ENCODE peak calls at places on chromosomes 3 and 15, in ten cellular contexts. V, A, X, R, F, P, G, M, O and C are unnamed samples.

GRCh38 chr15:47711654-47712053 is 5.7 kb upstream of the SEMA6D start:
- DNase-seq in V (no peak), A (no peak), X (no peak), R (no peak), F (no peak), P (no peak), G (no peak), M (no peak), O (no peak), C (no peak)

GRCh38 chr15:89322822-89323221 is 11.8 kb downstream of the POLG start:
- DNase-seq in V (no peak), A (no peak), X (no peak), R (no peak), F (no peak), P (no peak), G (no peak), M (no peak), O (no peak), C (no peak)

GRCh38 chr3:72246685-72247084 is 461.7 kb upstream of the PROK2 start:
- DNase-seq in V (no peak), A (no peak), X (no peak), R (no peak), F (no peak), P (peak; percentile 29), G (no peak), M (no peak), O (no peak), C (no peak)

GRCh38 chr3:132536442-132537153 is 60.5 kb upstream of the ACKR4 start:
- DNase-seq in V (no peak), A (no peak), X (no peak), R (no peak), F (no peak), P (no peak), G (no peak), M (no peak), O (no peak), C (no peak)

GRCh38 chr15:100520132-100520921 is 8.4 kb downstream of the CERS3 start:
- DNase-seq in V (no peak), A (no peak), X (no peak), R (no peak), F (no peak), P (no peak), G (no peak), M (no peak), O (no peak), C (no peak)

GRCh38 chr3:171994646-171995441 is 44.5 kb upstream of the FNDC3B start:
- DNase-seq in V (no peak), A (no peak), X (no peak), R (peak; percentile 75), F (no peak), P (no peak), G (no peak), M (no peak), O (no peak), C (no peak)

GRCh38 chr3:148584438-148584837 is 113.3 kb upstream of the AGTR1 start:
- DNase-seq in V (no peak), A (no peak), X (no peak), R (no peak), F (no peak), P (no peak), G (no peak), M (no peak), O (no peak), C (no peak)

GRCh38 chr15:42832577-42832976 is 88.0 kb downstream of the TTBK2 start:
- DNase-seq in V (no peak), A (no peak), X (no peak), R (peak; percentile 88), F (no peak), P (no peak), G (no peak), M (no peak), O (no peak), C (no peak)

GRCh38 chr15:101052681-101053121 is 133.5 kb downstream of the LRRK1 start:
- DNase-seq in V (no peak), A (no peak), X (peak; percentile 1), R (no peak), F (no peak), P (peak; percentile 6), G (peak; percentile 36), M (no peak), O (no peak), C (no peak)

GRCh38 chr3:154954750-154955149 is 125.4 kb upstream of the MME start:
- DNase-seq in V (no peak), A (no peak), X (no peak), R (peak; percentile 37), F (no peak), P (no peak), G (no peak), M (no peak), O (no peak), C (no peak)

DNA sequence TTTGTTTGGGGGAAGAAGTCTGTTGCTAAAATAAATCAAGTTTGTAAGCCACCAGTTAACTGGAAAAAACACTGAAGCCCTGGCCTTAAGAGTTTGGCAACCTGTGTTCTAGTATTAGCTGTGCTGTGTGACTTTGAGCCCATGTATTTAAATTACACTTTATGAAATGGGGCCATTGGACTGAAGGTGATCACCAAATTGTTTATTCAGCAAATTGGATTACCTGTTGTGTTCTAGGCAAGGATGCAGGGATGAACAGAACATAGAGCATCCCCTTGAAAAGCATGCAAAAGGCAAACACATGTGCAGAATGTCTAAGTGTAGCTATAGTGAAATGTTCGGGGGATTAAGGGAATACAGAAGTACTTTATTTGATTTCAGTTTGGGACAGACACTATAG is 54.6 kb downstream of the TMOD3 start:
- DNase-seq in V (no peak), A (no peak), X (no peak), R (no peak), F (no peak), P (no peak), G (no peak), M (no peak), O (no peak), C (no peak)
- H3K27ac ChIP-seq in V (no peak overlapping the region), A (no peak overlapping the region), X (no peak overlapping the region), R (no peak overlapping the region), F (no peak overlapping the region), P (no peak overlapping the region), G (no peak overlapping the region), M (no peak overlapping the region), O (no peak overlapping the region), C (no peak overlapping the region)

DNA sequence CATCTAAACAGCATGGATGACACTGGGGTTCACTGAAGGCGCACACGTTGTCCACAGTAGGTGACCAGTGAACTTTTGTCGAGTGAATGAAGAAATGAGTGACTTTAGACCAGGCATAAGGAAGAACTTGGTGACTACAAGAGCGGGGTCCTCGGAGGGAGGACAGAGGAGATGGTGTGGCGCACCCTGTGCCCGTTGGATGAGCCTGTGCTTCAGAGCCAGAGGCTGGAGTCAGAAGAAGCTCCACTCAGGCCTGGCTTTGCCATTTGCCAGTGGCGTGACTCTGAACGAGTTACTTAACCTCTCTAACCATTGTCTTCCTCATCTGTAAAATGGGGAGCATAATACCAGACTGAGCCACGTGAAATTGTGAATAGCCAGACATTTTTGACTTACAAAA is 42.2 kb downstream of the MUC4 start:
- DNase-seq in V (no peak), A (peak; percentile 45), X (no peak), R (no peak), F (no peak), P (peak; percentile 10), G (peak; percentile 27), M (no peak), O (no peak), C (no peak)
- H3K27ac ChIP-seq in V (no peak overlapping the region), A (no peak overlapping the region), X (no peak overlapping the region), R (no peak overlapping the region), F (no peak overlapping the region), P (no peak overlapping the region), G (no peak overlapping the region), M (no peak overlapping the region), O (no peak overlapping the region), C (no peak overlapping the region)

GRCh38 chr3:16417945-16418739 is 95.4 kb downstream of the RFTN1 start:
- DNase-seq in V (no peak), A (no peak), X (no peak), R (no peak), F (no peak), P (no peak), G (no peak), M (no peak), O (no peak), C (no peak)

GRCh38 chr3:16423298-16423697 is 90.2 kb downstream of the RFTN1 start:
- DNase-seq in V (no peak), A (no peak), X (no peak), R (no peak), F (no peak), P (no peak), G (no peak), M (no peak), O (no peak), C (no peak)

GRCh38 chr3:16415911-16416310 is 97.6 kb downstream of the RFTN1 start:
- DNase-seq in V (no peak), A (no peak), X (no peak), R (no peak), F (no peak), P (no peak), G (no peak), M (no peak), O (no peak), C (no peak)

GRCh38 chr3:16423947-16424673 is 89.4 kb downstream of the RFTN1 start:
- DNase-seq in V (no peak), A (no peak), X (no peak), R (no peak), F (no peak), P (no peak), G (no peak), M (no peak), O (no peak), C (no peak)

DNA sequence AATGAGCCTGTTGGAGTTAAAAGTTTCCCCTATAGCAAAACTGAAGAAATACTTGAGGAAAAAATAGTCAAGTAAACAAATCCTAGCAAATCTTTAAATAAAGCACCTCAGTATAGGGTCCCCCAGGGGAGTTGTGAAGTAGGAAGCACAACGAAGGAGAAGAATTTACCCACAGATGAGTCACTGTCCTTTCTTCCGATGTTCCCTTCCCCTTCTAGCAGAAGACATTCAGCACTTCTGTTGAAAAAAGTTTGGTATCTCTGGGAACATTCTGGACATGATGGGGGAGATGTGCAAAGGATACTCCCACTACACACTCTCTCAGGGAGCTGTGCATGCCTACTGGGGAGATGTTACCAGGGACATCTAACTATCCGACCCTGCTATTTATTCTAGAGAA is 93.9 kb downstream of the RFTN1 start:
- DNase-seq in V (no peak), A (no peak), X (no peak), R (peak; percentile 56), F (no peak), P (no peak), G (no peak), M (no peak), O (no peak), C (no peak)
- H3K27ac ChIP-seq in V (no peak overlapping the region), A (no peak overlapping the region), X (no peak overlapping the region), R (peak overlapping the region; percentile 20), F (peak overlapping the region; percentile 34), P (no peak overlapping the region), G (no peak overlapping the region), M (no peak overlapping the region), O (no peak overlapping the region), C (no peak overlapping the region)

DNA sequence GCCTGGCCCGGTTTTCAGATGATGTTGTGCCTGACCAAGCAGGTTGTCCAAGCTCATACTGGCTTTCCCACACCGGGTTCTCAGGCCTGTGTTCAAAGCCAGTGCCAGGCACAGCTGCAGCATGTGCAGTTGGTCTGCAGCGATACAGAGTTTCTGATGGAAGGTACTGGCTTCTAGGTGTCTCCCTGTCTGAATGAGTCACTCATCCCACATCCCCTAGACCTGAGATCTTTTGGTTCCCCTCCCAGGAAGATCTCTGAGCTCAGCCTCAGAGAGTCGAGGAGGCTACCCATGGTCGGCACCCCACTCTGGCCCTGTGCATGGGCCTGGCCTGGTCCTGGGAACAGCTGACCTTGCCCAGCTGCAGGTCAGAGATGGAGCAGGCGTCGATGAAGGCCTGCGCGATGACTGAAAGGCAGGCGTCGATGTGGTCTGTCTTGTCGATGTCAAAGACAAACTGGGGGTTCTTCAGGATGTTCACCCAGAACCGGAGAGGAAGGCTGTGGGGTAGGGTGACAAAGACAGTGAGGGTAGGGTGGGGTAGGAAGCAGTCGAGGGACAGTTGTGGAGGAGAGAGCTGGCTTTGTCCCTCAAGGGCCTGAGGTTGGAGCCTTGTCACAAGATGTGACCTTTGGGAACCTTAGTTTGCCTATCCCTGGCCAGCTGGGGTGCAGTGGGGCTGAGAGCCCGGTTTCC is 15.2 kb downstream of the H1-8 start:
- DNase-seq in V (no peak), A (no peak), X (no peak), R (no peak), F (no peak), P (no peak), G (no peak), M (no peak), O (peak; percentile 10), C (no peak)
- H3K27ac ChIP-seq in V (no peak overlapping the region), A (no peak overlapping the region), X (no peak overlapping the region), R (no peak overlapping the region), F (peak overlapping the region; percentile 88), P (peak overlapping the region; percentile 59), G (peak overlapping the region; percentile 55), M (peak overlapping the region; percentile 16), O (peak overlapping the region; percentile 23), C (no peak overlapping the region)